ENCODE peak calls at places on chromosomes 4 and X, in nine cellular contexts. M is neural progenitor cell, O is IMR-90, K is endothelial cell of umbilical vein, H is AG04450, W is tibial artery, B is thoracic aorta, A is sigmoid colon, S is fibroblast of lung. N is an unnamed sample.

GRCh38 chr4:120977435-120977997 is 55.0 kb upstream of the PRDM5 start:
- DNase-seq in A (no peak), B (no peak), W (no peak), S (peak; percentile 53), M (peak; percentile 31), H (peak; percentile 33), K (peak; percentile 59), O (peak; percentile 70), N (peak; percentile 73)

GRCh38 chr4:86558799-86559198 is 35.3 kb upstream of the PTPN13 start:
- DNase-seq in K (no peak), A (no peak), S (no peak), H (no peak), M (no peak), W (no peak), B (no peak), O (peak; percentile 42), N (no peak)

GRCh38 chrX:74179499-74179898 is 124.5 kb upstream of the ZCCHC13 start:
- DNase-seq in W (no peak), S (no peak), B (no peak), K (no peak), H (no peak), A (no peak), O (no peak), M (no peak), N (no peak)

GRCh38 chr4:182577411-182577810 is 334.2 kb downstream of the TENM3 start:
- DNase-seq in S (peak; percentile 71), K (no peak), W (no peak), O (peak; percentile 67), B (no peak), A (no peak), H (no peak), M (no peak), N (no peak)

GRCh38 chr4:84821064-84821463 is 145.4 kb downstream of the WDFY3 start:
- DNase-seq in B (no peak), M (no peak), O (no peak), W (no peak), K (no peak), H (no peak), A (no peak), S (no peak), N (no peak)

GRCh38 chr4:95107635-95108034 is 349.9 kb downstream of the BMPR1B start:
- DNase-seq in H (no peak), K (peak; percentile 59), M (no peak), A (no peak), O (peak; percentile 64), W (no peak), B (no peak), S (peak; percentile 69), N (no peak)

GRCh38 chr4:142091691-142092182 is 455.4 kb downstream of the IL15 start:
- DNase-seq in S (peak; percentile 100), K (peak; percentile 95), O (peak; percentile 99), H (peak; percentile 74), W (peak; percentile 30), A (no peak), B (peak; percentile 5), M (no peak), N (no peak)

GRCh38 chr4:189940178-189941004 is at the start of gene FRG1:
- DNase-seq in H (peak; percentile 88), W (peak; percentile 89), M (peak; percentile 95), K (peak; percentile 95), B (peak; percentile 75), S (peak; percentile 94), O (peak; percentile 93), A (peak; percentile 97), N (peak; percentile 93)

GRCh38 chrX:22278375-22278774 is 5.7 kb downstream of the CBLL2 start:
- DNase-seq in A (no peak), W (no peak), K (no peak), B (no peak), M (no peak), H (no peak), S (no peak), O (no peak), N (peak; percentile 26)

GRCh38 chr4:138867404-138867803 is 148.2 kb upstream of the NOCT start:
- DNase-seq in A (no peak), S (no peak), O (no peak), W (no peak), K (no peak), H (no peak), M (peak; percentile 37), B (no peak), N (no peak)

GRCh38 chr4:7719354-7720174 is 220.1 kb downstream of the AFAP1 start:
- DNase-seq in O (no peak), A (no peak), K (peak; percentile 24), H (no peak), S (peak; percentile 18), W (peak; percentile 35), B (no peak), M (peak; percentile 87), N (peak; percentile 81)

GRCh38 chr4:25347971-25348370 is 29.1 kb upstream of the ANAPC4 start:
- DNase-seq in O (no peak), B (no peak), S (no peak), W (no peak), H (no peak), K (no peak), A (no peak), M (no peak), N (no peak)

GRCh38 chr4:68905598-68906237 is 45.9 kb downstream of the UGT2A3 start:
- DNase-seq in K (no peak), M (peak; percentile 54), W (no peak), O (no peak), B (no peak), A (no peak), S (peak; percentile 28), H (no peak), N (no peak)

GRCh38 chr4:89528525-89529133 is 221.0 kb upstream of the GPRIN3 start:
- DNase-seq in O (no peak), K (no peak), M (no peak), H (no peak), W (no peak), S (no peak), B (no peak), A (no peak), N (no peak)

DNA sequence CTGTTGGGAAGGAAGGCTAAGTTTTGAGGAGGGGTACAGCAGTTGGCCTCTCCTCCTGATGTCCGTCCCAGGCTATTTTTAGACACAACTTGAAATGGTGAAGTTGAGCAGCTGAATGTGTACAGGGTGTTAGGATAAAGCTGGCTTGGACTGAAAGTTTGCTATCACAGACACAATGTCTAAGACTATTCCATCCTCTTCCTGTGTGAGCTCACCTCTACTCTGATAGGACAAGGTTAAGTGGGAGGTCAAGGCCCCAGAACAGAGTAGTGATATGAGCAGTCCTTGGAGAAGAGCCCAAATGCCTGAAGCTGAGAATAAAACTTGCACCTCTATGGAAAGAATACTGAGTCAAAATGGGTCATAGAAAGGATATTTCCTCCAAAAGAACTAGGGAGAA is 4.1 kb downstream of the ATP1B4 start:
- DNase-seq in W (no peak), K (no peak), O (no peak), A (no peak), S (no peak), H (no peak), M (no peak), B (no peak), N (no peak)
- H3K27me3 ChIP-seq in W (no peaks in the 10 kb centered on the region), K (no peaks in the 10 kb centered on the region), O (no peaks in the 10 kb centered on the region), A (no peaks in the 10 kb centered on the region), S (no peaks in the 10 kb centered on the region), H (no peaks in the 10 kb centered on the region), M (no peaks in the 10 kb centered on the region), B (no peaks in the 10 kb centered on the region), N (no peaks in the 10 kb centered on the region)

GRCh38 chr4:4901877-4902276 is 42.4 kb downstream of the MSX1 start:
- DNase-seq in O (no peak), M (peak; percentile 23), S (no peak), H (no peak), A (no peak), B (no peak), K (no peak), W (no peak), N (no peak)
- TF ChIP-seq CTCF in O (no peak), M (peak; percentile 48), S (no peak), H (peak; percentile 11), A (no peak), B (no peak), K (no peak), W (no peak), N (no peak)

DNA sequence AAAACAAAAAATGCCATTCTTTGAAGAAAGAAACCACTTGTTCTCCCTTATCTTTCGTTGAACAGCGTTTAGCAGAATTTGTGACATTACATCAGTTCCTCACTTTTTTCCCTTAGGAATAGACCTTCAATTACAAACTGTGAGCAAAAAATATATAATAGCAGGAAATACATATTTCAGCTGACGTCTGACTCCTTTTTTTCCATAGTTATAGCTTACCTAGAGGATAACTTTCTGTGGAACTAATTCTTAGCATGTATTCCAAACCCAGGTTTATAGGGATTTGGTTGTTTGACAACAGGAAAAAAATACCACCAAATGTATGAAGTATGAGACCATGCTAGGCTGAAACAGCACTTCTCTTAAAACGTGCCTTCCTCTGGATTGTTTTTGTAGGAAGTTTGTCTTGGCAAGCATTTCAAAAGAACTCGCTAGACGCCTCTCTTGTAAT is 2.0 kb upstream of the LIMCH1 start:
- DNase-seq in S (no peak), H (no peak), O (no peak), W (no peak), A (no peak), M (no peak), K (peak; percentile 92), B (no peak), N (no peak)
- H3K27ac ChIP-seq in S (no peak overlapping the region), H (no peak overlapping the region), O (no peak overlapping the region), W (peak overlapping the region; percentile 52), A (peak overlapping the region; percentile 15), M (no peak overlapping the region), K (peak overlapping the region; percentile 86), B (peak overlapping the region; percentile 68), N (no peak overlapping the region)

GRCh38 chr4:1572521-1572920 is 111.6 kb downstream of the FAM53A start:
- DNase-seq in W (no peak), H (no peak), A (peak; percentile 46), B (no peak), M (peak; percentile 39), O (no peak), K (no peak), S (no peak), N (no peak)

GRCh38 chr4:1573830-1574459 is 110.2 kb downstream of the FAM53A start:
- DNase-seq in W (no peak), M (no peak), S (no peak), A (peak; percentile 51), B (no peak), H (no peak), O (no peak), K (no peak), N (no peak)

GRCh38 chr4:1571986-1572385 is 112.1 kb downstream of the FAM53A start:
- DNase-seq in O (no peak), B (no peak), M (peak; percentile 54), S (no peak), A (peak; percentile 35), K (no peak), W (no peak), H (no peak), N (no peak)

GRCh38 chr4:1574601-1575417 is 109.3 kb downstream of the FAM53A start:
- DNase-seq in K (no peak), H (no peak), M (no peak), O (no peak), B (no peak), W (no peak), S (no peak), A (peak; percentile 61), N (no peak)

GRCh38 chr4:1572964-1573720 is 111.0 kb downstream of the FAM53A start:
- DNase-seq in H (no peak), O (no peak), B (no peak), K (no peak), S (no peak), A (no peak), M (no peak), W (no peak), N (no peak)
- H3K27me3 ChIP-seq in H (peaks cover 53% of the 10 kb centered on the region), O (peaks cover 21% of the 10 kb centered on the region), B (no peaks in the 10 kb centered on the region), K (peaks cover 8% of the 10 kb centered on the region), S (no peaks in the 10 kb centered on the region), A (peaks cover 26% of the 10 kb centered on the region), M (peaks cover 7% of the 10 kb centered on the region), W (peaks cover 62% of the 10 kb centered on the region), N (no peaks in the 10 kb centered on the region)

GRCh38 chrX:80648023-80648422 is 161.7 kb downstream of the BRWD3 start:
- DNase-seq in H (no peak), M (peak; percentile 4), K (peak; percentile 1), W (no peak), B (no peak), A (no peak), S (no peak), O (no peak), N (peak; percentile 16)
- TF ChIP-seq CTCF in H (peak; percentile 45), M (peak; percentile 58), K (no peak), W (no peak), B (no peak), A (no peak), S (peak; percentile 34), O (peak; percentile 38), N (peak; percentile 44)